ENCODE peak calls at places on chromosomes 1 and 21, in nine cellular contexts. E is sigmoid colon, F is A549, P is K562, Q is tibial nerve, G is ovary, N is SK-N-SH, H is transverse colon, V is stomach. L is an unnamed sample.

GRCh38 chr1:29855761-29856160 is 619.4 kb downstream of the PTPRU start:
- DNase-seq in E (no peak), F (no peak), P (no peak), Q (no peak), G (no peak), N (no peak), H (no peak), V (no peak), L (no peak)

GRCh38 chr1:93804412-93804811 is 74.6 kb downstream of the DNTTIP2 start:
- DNase-seq in E (no peak), F (no peak), P (no peak), Q (no peak), G (no peak), N (no peak), H (no peak), V (no peak), L (no peak)

GRCh38 chr1:162141273-162142023 is 72.0 kb downstream of the NOS1AP start:
- DNase-seq in E (no peak), F (no peak), P (no peak), Q (no peak), G (no peak), N (no peak), H (no peak), V (no peak), L (peak)

GRCh38 chr1:201006450-201006849 is 17.1 kb downstream of the KIF21B start:
- DNase-seq in E (no peak), F (no peak), P (peak), Q (no peak), G (no peak), N (no peak), H (no peak), V (no peak), L (no peak)

GRCh38 chr1:84985365-84985764 is 11.5 kb downstream of the MCOLN2 start:
- DNase-seq in E (no peak), F (no peak), P (no peak), Q (no peak), G (no peak), N (no peak), H (no peak), V (no peak), L (no peak)

GRCh38 chr1:60345621-60346020 is 272.1 kb upstream of the C1orf87 start:
- DNase-seq in E (no peak), F (no peak), P (no peak), Q (no peak), G (no peak), N (no peak), H (no peak), V (no peak), L (no peak)

GRCh38 chr1:185539277-185539943 is 194.8 kb upstream of the HMCN1 start:
- DNase-seq in E (no peak), F (no peak), P (no peak), Q (no peak), G (no peak), N (no peak), H (no peak), V (no peak), L (no peak)

GRCh38 chr1:7289694-7290093 is 481.4 kb upstream of the VAMP3 start:
- DNase-seq in E (no peak), F (no peak), P (no peak), Q (no peak), G (no peak), N (no peak), H (no peak), V (no peak), L (peak)

GRCh38 chr1:224447251-224447650 is 12.7 kb upstream of the WDR26 start:
- DNase-seq in E (no peak), F (no peak), P (no peak), Q (no peak), G (peak), N (no peak), H (no peak), V (no peak), L (no peak)

GRCh38 chr1:29120955-29121485 is 2.7 kb downstream of the TMEM200B start:
- DNase-seq in E (peak), F (peak), P (no peak), Q (no peak), G (peak), N (peak), H (peak), V (peak), L (no peak)

GRCh38 chr1:6111571-6111970 is 65.9 kb downstream of the KCNAB2 start:
- DNase-seq in E (peak), F (no peak), P (no peak), Q (no peak), G (no peak), N (peak), H (no peak), V (no peak), L (no peak)

GRCh38 chr1:242506724-242507123 is 17.8 kb downstream of the PLD5 start:
- DNase-seq in E (no peak), F (no peak), P (no peak), Q (no peak), G (no peak), N (no peak), H (no peak), V (no peak), L (no peak)

GRCh38 chr1:70738576-70738975 is 309.0 kb downstream of the PTGER3 start:
- DNase-seq in E (no peak), F (no peak), P (no peak), Q (no peak), G (no peak), N (peak), H (no peak), V (no peak), L (no peak)

GRCh38 chr21:46424621-46425020 is 34.1 kb upstream of the DIP2A start:
- DNase-seq in E (no peak), F (no peak), P (no peak), Q (no peak), G (no peak), N (no peak), H (no peak), V (no peak), L (no peak)

GRCh38 chr1:228082975-228083870 is 715 bp downstream of the ARF1 start:
- DNase-seq in E (peak), F (no peak), P (peak), Q (peak), G (peak), N (peak), H (peak), V (peak), L (no peak)

GRCh38 chr1:204338359-204338758 is 21.4 kb downstream of the PLEKHA6 start:
- DNase-seq in E (no peak), F (no peak), P (no peak), Q (no peak), G (no peak), N (no peak), H (no peak), V (no peak), L (no peak)

GRCh38 chr21:19122371-19122770 is 718.8 kb upstream of the TMPRSS15 start:
- DNase-seq in E (no peak), F (no peak), P (no peak), Q (no peak), G (no peak), N (no peak), H (no peak), V (no peak), L (no peak)

GRCh38 chr21:38531610-38532009 is 33.3 kb upstream of the ERG start:
- DNase-seq in E (peak), F (no peak), P (no peak), Q (no peak), G (no peak), N (peak), H (no peak), V (no peak), L (no peak)

GRCh38 chr1:43804569-43804968 is 97.2 kb downstream of the ST3GAL3 start:
- DNase-seq in E (no peak), F (no peak), P (no peak), Q (no peak), G (no peak), N (no peak), H (no peak), V (no peak), L (no peak)

GRCh38 chr1:235131961-235132360 is 3.3 kb upstream of the TOMM20 start:
- DNase-seq in E (no peak), F (no peak), P (no peak), Q (no peak), G (no peak), N (no peak), H (no peak), V (no peak), L (no peak)

GRCh38 chr1:173867141-173867752 is 542 bp downstream of the GAS5 start:
- DNase-seq in E (peak), F (no peak), P (peak), Q (no peak), G (peak), N (no peak), H (no peak), V (no peak), L (no peak)

GRCh38 chr1:67652800-67653199 is 32.2 kb upstream of the GADD45A start:
- DNase-seq in E (no peak), F (no peak), P (no peak), Q (no peak), G (no peak), N (no peak), H (no peak), V (no peak), L (peak)

GRCh38 chr1:244970236-244970652 is 105.9 kb upstream of the HNRNPU start:
- DNase-seq in E (no peak), F (no peak), P (peak), Q (peak), G (peak), N (peak), H (no peak), V (peak), L (peak)

GRCh38 chr1:201253906-201254624 is 29.2 kb upstream of the PKP1 start:
- DNase-seq in E (no peak), F (no peak), P (no peak), Q (no peak), G (no peak), N (peak), H (no peak), V (no peak), L (peak)

GRCh38 chr1:147171399-147172167 is 687 bp downstream of the PRKAB2 start:
- DNase-seq in E (no peak), F (peak), P (peak), Q (no peak), G (no peak), N (peak), H (peak), V (no peak), L (no peak)

GRCh38 chr1:113946112-113946511 is 17.0 kb downstream of the HIPK1 start:
- DNase-seq in E (no peak), F (no peak), P (no peak), Q (no peak), G (no peak), N (no peak), H (no peak), V (no peak), L (no peak)

GRCh38 chr1:56417636-56418035 is 161.7 kb downstream of the PLPP3 start:
- DNase-seq in E (no peak), F (no peak), P (no peak), Q (no peak), G (no peak), N (no peak), H (no peak), V (no peak), L (no peak)

DNA sequence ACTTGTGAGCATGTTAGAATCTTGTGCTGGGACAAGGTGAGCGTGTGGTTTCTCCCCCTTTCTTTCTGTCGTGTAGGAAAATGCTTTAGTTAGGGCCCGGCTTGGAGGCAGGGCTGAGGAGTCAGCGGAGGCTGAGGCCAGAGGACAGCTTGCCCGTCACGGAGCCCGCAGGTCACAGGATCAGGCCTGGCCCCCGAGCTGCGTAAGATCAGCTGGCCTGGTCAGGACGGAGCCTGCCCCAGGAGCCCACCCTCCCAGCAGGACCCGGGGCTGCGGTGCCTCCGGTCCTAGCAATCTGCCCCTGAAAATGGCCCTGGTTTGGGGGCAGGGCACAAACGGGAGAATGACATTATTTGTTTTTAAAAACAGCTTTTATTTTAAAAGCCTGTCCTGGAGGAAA is 52.0 kb downstream of the PRDM16 start:
- DNase-seq in E (no peak), F (no peak), P (no peak), Q (no peak), G (no peak), N (no peak), H (no peak), V (no peak), L (no peak)
- TF ChIP-seq EP300 in E (no peak), F (no peak), P (no peak), Q (no peak), G (no peak), N (no peak), H (no peak), V (no peak), L (no peak)

GRCh38 chr1:31426249-31426922 is 13.4 kb downstream of the SERINC2 start:
- DNase-seq in E (no peak), F (no peak), P (no peak), Q (no peak), G (no peak), N (no peak), H (peak), V (no peak), L (no peak)
- TF ChIP-seq EP300 in E (no peak), F (no peak), P (no peak), Q (no peak), G (no peak), N (no peak), H (no peak), V (no peak), L (no peak)

GRCh38 chr1:62384276-62385005 is 52.4 kb upstream of the USP1 start:
- DNase-seq in E (no peak), F (no peak), P (no peak), Q (no peak), G (no peak), N (peak), H (no peak), V (peak), L (no peak)

GRCh38 chr1:62389531-62389930 is 47.3 kb upstream of the USP1 start:
- DNase-seq in E (no peak), F (no peak), P (no peak), Q (no peak), G (no peak), N (no peak), H (no peak), V (no peak), L (no peak)

GRCh38 chr1:62382581-62382980 is 54.3 kb upstream of the USP1 start:
- DNase-seq in E (no peak), F (no peak), P (no peak), Q (no peak), G (no peak), N (no peak), H (no peak), V (no peak), L (no peak)

GRCh38 chr1:62385923-62386322 is 50.9 kb upstream of the USP1 start:
- DNase-seq in E (no peak), F (no peak), P (no peak), Q (no peak), G (no peak), N (no peak), H (no peak), V (peak), L (no peak)

GRCh38 chr1:62386351-62387121 is 50.3 kb upstream of the USP1 start:
- DNase-seq in E (no peak), F (no peak), P (no peak), Q (no peak), G (no peak), N (no peak), H (no peak), V (no peak), L (no peak)
- TF ChIP-seq EP300 in E (no peak), F (no peak), P (no peak), Q (no peak), G (no peak), N (no peak), H (no peak), V (no peak), L (no peak)

GRCh38 chr1:112790920-112791722 is 76.0 kb upstream of the PPM1J start:
- DNase-seq in E (no peak), F (no peak), P (no peak), Q (no peak), G (no peak), N (peak), H (no peak), V (no peak), L (peak)

GRCh38 chr1:112793631-112794565 is 78.8 kb upstream of the PPM1J start:
- DNase-seq in E (no peak), F (no peak), P (no peak), Q (no peak), G (peak), N (no peak), H (no peak), V (peak), L (no peak)

GRCh38 chr1:112783059-112783458 is 67.9 kb upstream of the PPM1J start:
- DNase-seq in E (no peak), F (no peak), P (no peak), Q (no peak), G (no peak), N (no peak), H (no peak), V (no peak), L (no peak)

GRCh38 chr1:112791723-112792104 is 76.6 kb upstream of the PPM1J start:
- DNase-seq in E (no peak), F (no peak), P (no peak), Q (no peak), G (no peak), N (no peak), H (no peak), V (no peak), L (no peak)

GRCh38 chr1:112788561-112788960 is 73.4 kb upstream of the PPM1J start:
- DNase-seq in E (no peak), F (no peak), P (no peak), Q (no peak), G (no peak), N (no peak), H (no peak), V (no peak), L (no peak)
- TF ChIP-seq EP300 in E (no peak), F (no peak), P (no peak), Q (no peak), G (no peak), N (no peak), H (no peak), V (no peak), L (no peak)

DNA sequence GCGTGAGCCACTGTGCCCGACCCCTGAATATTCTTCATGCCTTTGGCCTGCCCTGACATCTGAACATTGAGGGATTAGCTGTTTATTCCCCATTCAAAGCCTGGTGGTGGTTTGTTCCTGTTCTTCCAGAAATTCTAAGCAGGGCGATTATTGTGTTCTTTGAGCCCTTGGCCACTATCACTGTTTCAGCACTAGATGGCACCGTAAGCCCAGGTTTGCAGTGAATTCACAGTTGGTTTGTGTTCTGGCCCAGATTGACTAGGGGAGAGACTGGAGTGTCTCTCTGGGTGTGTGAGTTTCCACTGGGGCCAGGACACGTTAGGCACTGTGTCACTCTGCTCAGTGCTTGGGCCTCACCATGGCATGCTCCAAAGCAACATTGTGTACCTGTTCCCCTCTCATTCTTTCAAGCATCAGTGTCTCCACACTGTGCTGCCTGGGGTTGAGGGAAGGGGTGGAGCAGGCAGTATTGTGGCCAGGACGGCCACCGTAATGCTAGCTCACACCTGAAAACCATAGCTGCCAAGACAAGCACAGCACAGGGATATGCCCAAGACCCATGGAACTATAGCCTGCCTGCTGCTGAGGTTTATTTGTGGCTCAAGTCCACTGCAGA is 52.7 kb downstream of the PKN2 start:
- DNase-seq in E (no peak), F (peak), P (peak), Q (no peak), G (no peak), N (no peak), H (no peak), V (no peak), L (no peak)
- TF ChIP-seq EP300 in E (no peak), F (no peak), P (no peak), Q (no peak), G (no peak), N (no peak), H (no peak), V (no peak), L (no peak)

DNA sequence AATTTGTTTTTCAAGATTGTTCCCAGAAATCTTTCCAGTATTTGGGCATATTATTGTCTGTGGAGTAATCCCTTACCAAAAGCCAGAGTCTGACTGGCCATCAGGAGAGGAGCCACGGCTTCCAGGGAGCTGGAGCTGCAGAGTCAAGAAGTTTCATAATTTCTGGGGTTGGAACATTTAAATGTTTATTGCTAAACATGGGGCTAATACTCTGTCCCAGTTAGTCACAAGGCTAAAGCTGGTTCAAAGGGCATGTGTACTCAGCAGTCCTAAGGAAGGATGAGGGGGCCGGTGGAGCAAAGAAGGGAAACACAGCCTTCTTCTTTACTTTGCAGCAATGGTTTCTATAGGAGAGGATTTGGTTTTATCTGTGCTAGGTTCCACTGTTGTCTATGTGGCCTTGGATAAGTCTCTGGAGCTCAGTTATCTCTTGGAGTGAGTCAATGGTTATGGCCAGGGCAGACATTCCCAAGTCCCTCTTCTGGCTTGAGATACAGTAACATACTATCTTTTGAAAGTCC is 9.5 kb downstream of the DENND2D start:
- DNase-seq in E (no peak), F (no peak), P (no peak), Q (no peak), G (no peak), N (no peak), H (no peak), V (no peak), L (no peak)
- TF ChIP-seq EP300 in E (no peak), F (no peak), P (no peak), Q (peak), G (no peak), N (no peak), H (no peak), V (no peak), L (no peak)

GRCh38 chr1:156705321-156705917 is at the start of gene CRABP2:
- DNase-seq in E (peak), F (no peak), P (peak), Q (no peak), G (peak), N (peak), H (peak), V (no peak), L (no peak)
- TF ChIP-seq EP300 in E (no peak), F (no peak), P (no peak), Q (no peak), G (no peak), N (no peak), H (no peak), V (no peak), L (no peak)

DNA sequence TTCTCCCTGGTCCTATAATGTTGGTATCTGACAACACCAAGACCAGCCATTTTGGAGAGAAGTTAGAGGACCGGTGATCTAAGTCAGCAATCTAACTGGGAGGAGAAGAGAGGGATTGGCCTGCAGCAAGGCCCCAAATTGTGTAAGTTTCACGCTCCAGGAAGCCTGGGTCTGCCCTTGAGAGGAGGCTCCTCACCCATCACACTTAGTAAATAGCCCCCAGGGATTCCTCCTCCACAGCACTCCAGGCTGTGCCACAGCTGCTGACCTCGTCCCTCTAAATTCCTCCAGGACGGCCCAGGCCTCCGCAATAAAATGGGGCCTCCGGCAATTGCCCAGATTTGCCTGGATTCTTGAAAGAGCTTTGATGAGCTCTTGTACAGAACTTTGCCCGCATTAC is 90.3 kb downstream of the LAMC2 start:
- DNase-seq in E (no peak), F (no peak), P (no peak), Q (no peak), G (no peak), N (no peak), H (no peak), V (peak), L (no peak)
- TF ChIP-seq EP300 in E (no peak), F (no peak), P (no peak), Q (no peak), G (no peak), N (no peak), H (no peak), V (no peak), L (no peak)

L was measured in esophagus muscularis mucosa.